ENCODE peak calls at places on chromosome 11, in six cellular contexts. I, S, Z, X, E and R are unnamed samples.

GRCh38 chr11:59263225-59263894 is 50.6 kb upstream of the MPEG1 start:
- DNase-seq in I (no peak), E (no peak), X (peak), Z (peak), S (no peak), R (no peak)

GRCh38 chr11:8357891-8358566 is 94.4 kb upstream of the LMO1 start:
- DNase-seq in X (peak), I (no peak), E (no peak), Z (no peak), S (no peak), R (no peak)

GRCh38 chr11:124900464-124900863 is 2.8 kb upstream of the ROBO4 start:
- DNase-seq in I (peak), E (peak), S (peak), X (no peak), Z (no peak), R (no peak)

GRCh38 chr11:77119531-77119936 is 8.5 kb upstream of the MYO7A start:
- DNase-seq in I (no peak), S (no peak), Z (no peak), E (no peak), X (no peak), R (no peak)

GRCh38 chr11:65695459-65696241 is 16.4 kb upstream of the KAT5 start:
- DNase-seq in E (no peak), X (no peak), S (peak), I (peak), Z (no peak), R (no peak)

GRCh38 chr11:67310246-67311050 is 7.1 kb downstream of the SSH3 start:
- DNase-seq in E (no peak), Z (no peak), I (no peak), S (no peak), X (no peak), R (no peak)

GRCh38 chr11:118448294-118448693 is 12.0 kb downstream of the KMT2A start:
- DNase-seq in E (no peak), X (no peak), S (no peak), I (peak), Z (no peak), R (no peak)

GRCh38 chr11:119341222-119342022 is 739 bp upstream of the C1QTNF5 start:
- DNase-seq in X (no peak), Z (no peak), E (no peak), S (no peak), I (no peak), R (no peak)

GRCh38 chr11:93477684-93478234 is 65.4 kb downstream of the SMCO4 start:
- DNase-seq in S (no peak), Z (peak), X (no peak), I (peak), E (no peak), R (no peak)

GRCh38 chr11:72939031-72939430 is 124.8 kb downstream of the ATG16L2 start:
- DNase-seq in E (no peak), I (peak), S (no peak), Z (no peak), X (no peak), R (no peak)

GRCh38 chr11:117130879-117131278 is 13.2 kb upstream of the PAFAH1B2 start:
- DNase-seq in Z (no peak), I (no peak), E (no peak), S (no peak), X (no peak), R (no peak)

GRCh38 chr11:48001438-48002021 is 21.2 kb downstream of the PTPRJ start:
- DNase-seq in E (peak), S (no peak), I (peak), Z (no peak), X (peak), R (no peak)

GRCh38 chr11:20488352-20488751 is 100.8 kb downstream of the PRMT3 start:
- DNase-seq in I (no peak), E (no peak), S (no peak), Z (no peak), X (no peak), R (no peak)

GRCh38 chr11:58561394-58562102 is 14.1 kb downstream of the LPXN start:
- DNase-seq in X (no peak), E (no peak), I (no peak), Z (no peak), S (no peak), R (no peak)

GRCh38 chr11:110679323-110679980 is 32.8 kb downstream of the ARHGAP20 start:
- DNase-seq in I (no peak), X (no peak), E (no peak), S (no peak), Z (no peak), R (no peak)

GRCh38 chr11:2802389-2803185 is 83.0 kb downstream of the CDKN1C start:
- DNase-seq in I (no peak), S (peak), X (peak), E (no peak), Z (no peak), R (peak)

GRCh38 chr11:41121600-41121999 is 337.9 kb downstream of the LRRC4C start:
- DNase-seq in E (no peak), S (no peak), I (no peak), Z (no peak), X (no peak), R (no peak)

GRCh38 chr11:108591893-108592292 is 1.7 kb downstream of the EXPH5 start:
- DNase-seq in E (no peak), X (peak), Z (no peak), I (no peak), S (no peak), R (no peak)

GRCh38 chr11:65864758-65865471 is 4.7 kb downstream of the MUS81 start:
- DNase-seq in Z (no peak), E (no peak), X (no peak), S (no peak), I (no peak), R (no peak)

GRCh38 chr11:8234425-8234821 is 29.3 kb downstream of the LMO1 start:
- DNase-seq in E (peak), Z (no peak), S (no peak), X (no peak), I (no peak), R (no peak)

GRCh38 chr11:5522308-5522707 is 5.8 kb upstream of the UBQLNL start:
- DNase-seq in X (no peak), S (no peak), E (no peak), I (no peak), Z (no peak), R (no peak)

GRCh38 chr11:112087212-112087611 is 539 bp downstream of the SDHD start:
- DNase-seq in S (no peak), E (no peak), Z (no peak), I (no peak), X (no peak), R (no peak)

GRCh38 chr11:73286240-73286810 is 14.2 kb downstream of the P2RY6 start:
- DNase-seq in X (no peak), Z (no peak), S (no peak), E (no peak), I (no peak), R (no peak)

GRCh38 chr11:65430406-65431217 is 8.0 kb downstream of the NEAT1 start:
- DNase-seq in S (no peak), Z (no peak), E (no peak), X (peak), I (peak), R (peak)

GRCh38 chr11:11148104-11148509 is 204.9 kb downstream of the CSNK2A3 start:
- DNase-seq in X (peak), S (peak), Z (peak), I (no peak), E (no peak), R (peak)

GRCh38 chr11:79932612-79933011 is 491.8 kb upstream of the TENM4 start:
- DNase-seq in E (no peak), I (no peak), X (no peak), Z (no peak), S (no peak), R (no peak)

GRCh38 chr11:124747406-124748099 is 4.5 kb downstream of the VSIG2 start:
- DNase-seq in E (no peak), X (no peak), I (peak), Z (no peak), S (no peak), R (no peak)

GRCh38 chr11:108278546-108278945 is 55.7 kb downstream of the ATM start:
- DNase-seq in X (no peak), I (no peak), S (peak), E (no peak), Z (no peak), R (no peak)

GRCh38 chr11:68342459-68343158 is 30.2 kb downstream of the LRP5 start:
- DNase-seq in Z (no peak), S (no peak), X (no peak), I (no peak), E (no peak), R (no peak)

GRCh38 chr11:15670520-15671070 is 555.9 kb downstream of the INSC start:
- DNase-seq in S (no peak), I (no peak), X (no peak), Z (peak), E (no peak), R (no peak)

GRCh38 chr11:8671242-8671641 is 11.2 kb downstream of the TRIM66 start:
- DNase-seq in Z (no peak), I (peak), S (peak), X (no peak), E (no peak), R (no peak)

GRCh38 chr11:74321487-74322188 is 10.2 kb upstream of the P4HA3 start:
- DNase-seq in E (no peak), X (no peak), Z (no peak), S (no peak), I (peak), R (peak)
- TF ChIP-seq CTCF in E (peak), X (peak), Z (peak), S (peak), I (peak), R (no peak)

GRCh38 chr11:69718147-69718546 is 14.3 kb upstream of the FGF19 start:
- DNase-seq in S (peak), X (no peak), E (peak), I (peak), Z (no peak), R (no peak)
- H3K4me3 ChIP-seq in S (no peak), X (no peak), E (no peak), I (no peak), Z (no peak), R (no peak)

DNA sequence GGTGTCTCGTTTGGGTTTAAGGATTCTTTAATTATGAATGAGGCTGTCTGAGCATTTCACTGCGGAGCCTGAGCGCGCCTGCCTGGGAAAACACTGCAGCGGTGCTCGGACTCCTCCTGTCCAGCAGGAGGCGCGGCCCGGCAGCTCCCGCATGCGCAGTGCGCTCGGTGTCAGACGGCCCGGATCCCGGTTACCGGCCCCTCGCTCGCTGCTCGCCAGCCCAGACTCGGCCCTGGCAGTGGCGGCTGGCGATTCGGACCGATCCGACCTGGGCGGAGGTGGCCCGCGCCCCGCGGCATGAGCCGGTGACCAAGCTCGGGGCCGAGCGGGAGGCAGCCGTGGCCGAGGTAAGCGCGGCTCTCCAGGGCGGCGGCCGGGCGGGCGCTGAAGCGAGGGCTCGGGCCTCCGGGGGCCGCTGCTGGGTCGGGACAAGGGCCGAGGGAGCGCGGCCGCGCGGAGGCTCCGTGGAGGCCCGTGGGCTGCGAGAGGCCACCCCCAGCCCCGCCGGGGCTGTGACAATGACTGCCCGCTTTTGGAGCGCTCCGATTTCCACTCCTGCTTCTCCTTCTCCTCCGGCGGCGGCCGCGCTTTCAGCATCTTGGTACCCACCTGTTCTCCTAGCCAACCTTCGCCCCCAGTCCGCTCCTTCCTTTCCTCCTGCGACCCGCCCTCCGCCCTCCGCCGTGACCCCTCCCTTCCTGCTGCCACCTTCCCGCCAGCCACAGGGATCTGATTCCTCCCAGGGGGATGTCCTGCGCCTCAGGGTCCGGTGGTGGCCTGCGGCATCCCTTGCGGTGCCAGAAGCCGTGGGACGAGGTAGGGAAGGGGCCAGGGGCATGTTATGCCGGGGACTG is at the start of gene EXT2:
- DNase-seq in E (peak), I (peak), Z (peak), S (peak), X (peak), R (peak)
- TF ChIP-seq POLR2A in E (peak), I (peak), Z (no peak), S (peak), X (peak), R (no peak)

GRCh38 chr11:9680028-9680427 is 16.2 kb downstream of the SWAP70 start:
- DNase-seq in I (no peak), E (no peak), S (no peak), Z (no peak), X (no peak), R (no peak)

GRCh38 chr11:9678576-9678975 is 14.7 kb downstream of the SWAP70 start:
- DNase-seq in I (no peak), S (no peak), X (no peak), E (no peak), Z (no peak), R (no peak)

GRCh38 chr11:9681583-9682372 is 17.9 kb downstream of the SWAP70 start:
- DNase-seq in E (no peak), I (no peak), Z (no peak), X (no peak), S (no peak), R (no peak)

GRCh38 chr11:9675691-9676090 is 11.8 kb downstream of the SWAP70 start:
- DNase-seq in X (no peak), Z (no peak), E (no peak), I (no peak), S (no peak), R (no peak)

GRCh38 chr11:9677951-9678350 is 14.1 kb downstream of the SWAP70 start:
- DNase-seq in I (no peak), S (no peak), E (no peak), Z (no peak), X (no peak), R (no peak)
- TF ChIP-seq CTCF in I (no peak), S (no peak), E (no peak), Z (no peak), X (no peak), R (no peak)

DNA sequence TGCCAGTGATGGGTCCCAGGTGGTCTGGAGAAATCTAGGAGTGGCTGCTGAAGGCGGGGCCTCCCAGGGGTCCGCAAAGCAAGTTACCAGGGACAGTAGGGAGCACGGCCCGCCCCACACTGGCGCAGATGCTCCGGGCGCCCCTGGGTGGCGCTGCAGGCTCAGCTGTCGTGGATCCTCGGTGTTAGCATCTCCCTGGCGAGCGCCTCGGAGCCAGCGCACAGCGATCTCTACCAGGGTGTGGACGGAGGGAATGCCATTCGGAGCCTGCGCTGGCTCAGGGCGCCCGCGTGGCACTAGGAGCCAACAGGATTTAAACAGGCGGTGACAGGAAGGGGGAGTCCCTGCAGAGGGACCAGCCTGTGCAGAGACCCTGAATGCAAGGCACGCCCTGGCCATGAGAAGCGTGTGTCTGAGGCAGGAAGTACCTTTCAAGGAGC is 20.2 kb downstream of the FADS3 start:
- DNase-seq in S (peak), X (peak), I (peak), Z (peak), E (peak), R (peak)
- H3K4me3 ChIP-seq in S (peak), X (no peak), I (no peak), Z (no peak), E (no peak), R (no peak)

GRCh38 chr11:203056-203944 is 3.9 kb downstream of the BET1L start:
- DNase-seq in I (no peak), X (peak), E (no peak), Z (no peak), S (no peak), R (peak)
- TF ChIP-seq POLR2A in I (no peak), X (no peak), E (no peak), Z (no peak), S (no peak), R (no peak)

GRCh38 chr11:123560001-123560400 is 94.4 kb downstream of the SCN3B start:
- DNase-seq in X (no peak), S (peak), Z (no peak), I (no peak), E (no peak), R (no peak)

GRCh38 chr11:123562829-123563228 is 91.6 kb downstream of the SCN3B start:
- DNase-seq in I (no peak), S (peak), Z (no peak), E (no peak), X (no peak), R (no peak)

GRCh38 chr11:123562166-123562565 is 92.3 kb downstream of the SCN3B start:
- DNase-seq in S (peak), E (no peak), I (no peak), Z (no peak), X (no peak), R (no peak)

GRCh38 chr11:123559418-123559817 is 95.0 kb downstream of the SCN3B start:
- DNase-seq in E (no peak), X (no peak), I (no peak), S (no peak), Z (no peak), R (no peak)

DNA sequence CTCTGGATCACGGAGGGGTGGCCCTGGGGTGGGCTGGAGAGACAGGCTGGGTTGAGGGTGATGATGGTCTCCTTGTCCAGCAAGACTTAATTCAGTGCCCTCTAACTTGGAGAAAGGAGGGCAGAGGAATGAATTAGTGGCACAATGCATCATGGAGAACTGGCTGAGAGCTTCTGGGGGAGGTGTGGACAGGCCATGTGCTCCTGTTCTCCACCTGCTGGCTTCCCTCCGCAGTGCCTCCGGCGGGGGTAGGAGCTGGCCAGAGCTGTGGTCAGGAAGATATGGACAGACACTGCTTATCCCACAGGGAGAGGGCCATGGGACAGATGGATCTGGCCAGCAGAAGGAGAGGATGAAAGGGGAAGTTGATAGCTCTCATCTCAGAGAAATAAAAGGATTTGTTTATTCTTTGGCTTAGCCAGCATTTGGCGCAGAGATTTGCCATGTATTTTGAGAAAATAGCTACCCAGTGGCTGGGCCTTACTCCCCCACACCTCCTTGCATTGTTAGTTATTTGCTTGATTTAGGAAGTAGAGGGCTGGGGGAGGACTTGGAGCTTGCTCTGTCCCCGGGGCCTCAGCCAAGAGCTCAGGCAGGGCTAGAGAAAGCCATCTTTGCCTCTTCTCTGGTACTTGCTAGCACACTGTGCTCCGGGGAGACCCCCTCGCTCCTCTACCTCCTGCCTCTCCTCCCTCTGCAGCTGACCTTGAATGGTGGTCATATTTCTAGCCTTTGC is 93.2 kb downstream of the SCN3B start:
- DNase-seq in E (no peak), S (peak), Z (no peak), I (no peak), X (no peak), R (no peak)
- TF ChIP-seq CTCF in E (no peak), S (peak), Z (peak), I (peak), X (peak), R (no peak)

DNA sequence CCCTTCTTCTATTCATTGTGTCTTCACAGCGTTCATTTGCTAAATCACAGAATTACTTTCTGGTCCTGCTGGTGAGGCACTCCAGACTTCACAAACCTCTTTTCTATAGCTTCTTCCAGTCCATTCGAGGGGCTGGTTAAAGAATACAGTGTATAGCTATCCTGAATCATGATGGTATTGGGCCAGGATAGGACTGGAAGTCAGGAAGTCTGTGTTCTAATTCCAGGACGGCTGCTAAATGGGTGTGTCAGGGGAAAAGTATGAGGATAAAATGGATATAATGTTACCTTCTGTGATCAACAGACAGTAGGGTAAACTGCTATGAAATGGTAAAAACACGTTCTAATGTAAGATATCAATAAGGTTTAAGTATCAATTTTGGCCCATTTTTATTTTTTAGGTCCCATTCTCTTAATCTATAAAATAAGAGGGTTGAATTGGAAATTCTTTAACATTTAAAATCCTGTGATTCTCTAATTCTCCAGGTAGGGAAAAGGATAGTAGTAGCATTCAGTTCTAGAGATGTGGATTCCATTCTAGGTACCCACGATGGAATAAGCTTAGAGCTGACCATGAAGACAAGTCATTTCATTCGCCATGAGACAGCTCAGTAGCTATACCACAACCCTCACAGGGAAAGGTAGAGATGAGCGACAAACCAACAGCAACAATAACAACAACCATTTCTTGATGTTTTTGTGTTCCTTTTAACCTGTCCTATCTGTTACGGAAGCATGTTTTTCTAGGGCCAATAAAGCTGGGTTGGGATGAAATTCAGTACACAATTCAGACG is 96.1 kb downstream of the SLC1A2 start:
- DNase-seq in I (no peak), X (no peak), Z (no peak), S (no peak), E (no peak), R (no peak)
- H3K4me3 ChIP-seq in I (no peak), X (no peak), Z (no peak), S (no peak), E (no peak), R (no peak)